ENCODE peak calls at places on chromosomes 2 and 18, in six cellular contexts. X is IMR-90, C is H1, T is neuronal stem cell, P is H9, W is trophoblast cell. I is an unnamed sample. For H3K4me1, the result is how much of the 10 kb centered on the place peaks cover.

GRCh38 chr2:88209526-88210131 is 39.5 kb downstream of the THNSL2 start:
- DNase-seq in X (no peak), C (no peak), T (no peak), P (peak), W (no peak), I (no peak)

GRCh38 chr2:157489981-157490380 is 46.1 kb upstream of the CYTIP start:
- DNase-seq in X (no peak), C (no peak), T (no peak), P (no peak), W (no peak), I (no peak)

GRCh38 chr2:108917078-108917440 is 72.0 kb downstream of the EDAR start:
- DNase-seq in X (peak), C (no peak), T (no peak), P (peak), W (no peak), I (no peak)

GRCh38 chr18:36187138-36187825 is at the start of gene MOCOS:
- DNase-seq in X (peak), C (peak), T (peak), P (peak), W (peak), I (peak)

GRCh38 chr18:79744625-79745024 is 53.1 kb upstream of the KCNG2 start:
- DNase-seq in X (no peak), C (no peak), T (no peak), P (no peak), W (no peak), I (no peak)

GRCh38 chr2:153864022-153864421 is 7.7 kb upstream of the GALNT13 start:
- DNase-seq in X (no peak), C (no peak), T (no peak), P (no peak), W (no peak), I (no peak)

GRCh38 chr2:40208478-40208877 is 243.4 kb downstream of the SLC8A1 start:
- DNase-seq in X (no peak), C (no peak), T (no peak), P (no peak), W (no peak), I (no peak)

GRCh38 chr2:212384027-212384426 is 154.6 kb downstream of the ERBB4 start:
- DNase-seq in X (no peak), C (no peak), T (no peak), P (no peak), W (no peak), I (no peak)

GRCh38 chr18:80070825-80071224 is 36.6 kb downstream of the RBFA start:
- DNase-seq in X (no peak), C (no peak), T (no peak), P (no peak), W (no peak), I (no peak)

GRCh38 chr2:132503621-132504200 is 87.1 kb downstream of the GPR39 start:
- DNase-seq in X (peak), C (no peak), T (no peak), P (no peak), W (peak), I (peak)

GRCh38 chr18:67463829-67464228 is 52.7 kb downstream of the DSEL start:
- DNase-seq in X (no peak), C (peak), T (no peak), P (no peak), W (no peak), I (no peak)

DNA sequence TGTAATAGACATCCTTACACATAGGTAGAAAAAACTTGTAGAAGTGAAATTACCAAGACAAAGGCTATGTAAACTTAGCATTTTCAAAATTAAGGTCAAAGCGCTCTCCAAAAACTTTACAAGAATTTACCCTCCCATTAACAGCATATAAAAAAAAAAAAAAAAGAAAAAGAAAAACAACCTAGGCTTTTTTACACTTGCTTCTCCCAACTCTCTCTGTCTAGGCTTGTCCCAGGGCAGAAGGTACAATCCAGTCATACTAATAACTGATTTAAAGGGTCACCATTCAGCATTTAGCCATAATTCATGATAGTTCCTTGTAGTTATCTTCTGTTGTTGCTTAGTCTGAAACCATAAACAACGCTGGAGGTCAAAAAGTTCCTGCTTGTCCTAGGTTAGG is 130.5 kb downstream of the BCL2 start:
- DNase-seq in X (no peak), C (no peak), T (no peak), P (no peak), W (no peak), I (no peak)
- H3K4me1 ChIP-seq in X (under half), C (under half), T (under half), P (under half), W (under half), I (under half)

GRCh38 chr2:128451084-128451483 is 132.4 kb upstream of the HS6ST1 start:
- DNase-seq in X (no peak), C (peak), T (no peak), P (peak), W (no peak), I (no peak)
- H4K91ac ChIP-seq in X (no peak), C (no peak), T (no peak), P (no peak), W (no peak), I (no peak)

DNA sequence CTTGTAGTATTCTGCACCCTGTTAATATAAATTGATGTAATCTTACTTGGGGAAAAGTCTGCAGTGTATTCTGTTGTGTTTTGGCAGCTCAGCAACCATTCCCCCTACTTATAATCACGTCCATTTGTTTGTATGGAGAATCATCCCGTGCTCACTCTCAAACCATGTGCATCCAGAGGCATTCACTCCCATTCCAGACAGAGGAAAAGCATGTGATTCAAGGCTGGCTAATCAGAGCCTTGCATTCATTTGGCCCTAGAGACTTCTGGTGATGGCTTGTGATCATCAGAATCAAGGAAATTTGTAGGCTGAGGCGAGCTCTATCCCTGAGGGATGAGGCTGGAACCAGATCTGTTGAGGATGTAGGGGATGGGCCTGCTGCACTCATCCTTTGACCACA is 5.1 kb upstream of the WIPF1 start:
- DNase-seq in X (no peak), C (no peak), T (no peak), P (no peak), W (no peak), I (no peak)
- H3K4me1 ChIP-seq in X (under half), C (under half), T (under half), P (under half), W (under half), I (under half)

DNA sequence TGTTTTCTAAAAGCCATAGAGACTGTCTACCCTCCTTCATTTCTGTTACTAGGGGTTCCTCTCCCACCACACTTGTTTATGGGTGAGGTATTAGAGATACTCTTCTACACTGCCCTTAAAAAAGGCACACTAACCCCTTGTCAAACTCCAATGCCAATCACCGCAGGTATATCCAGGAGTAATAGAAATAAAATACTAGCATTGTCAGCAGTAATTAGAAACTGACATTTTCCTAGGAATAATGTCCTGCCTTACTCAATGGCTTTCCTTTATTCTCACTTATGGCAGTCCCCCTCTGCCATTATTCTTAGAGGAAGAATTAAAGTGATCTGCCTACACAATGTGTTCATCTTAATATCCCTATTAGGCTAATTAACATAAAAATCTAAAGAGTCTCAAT is 5.0 kb upstream of the BUB1 start:
- DNase-seq in X (no peak), C (no peak), T (no peak), P (no peak), W (no peak), I (no peak)
- H4K91ac ChIP-seq in X (no peak), C (no peak), T (no peak), P (no peak), W (no peak), I (no peak)

GRCh38 chr2:168526641-168527040 is 70.6 kb downstream of the CERS6 start:
- DNase-seq in X (no peak), C (no peak), T (no peak), P (no peak), W (no peak), I (peak)

GRCh38 chr2:168529054-168529833 is 73.2 kb downstream of the CERS6 start:
- DNase-seq in X (no peak), C (no peak), T (no peak), P (no peak), W (no peak), I (no peak)

GRCh38 chr2:168528469-168528868 is 72.4 kb downstream of the CERS6 start:
- DNase-seq in X (peak), C (no peak), T (no peak), P (no peak), W (no peak), I (no peak)

GRCh38 chr2:168529900-168530561 is 74.0 kb downstream of the CERS6 start:
- DNase-seq in X (no peak), C (no peak), T (no peak), P (no peak), W (no peak), I (no peak)

DNA sequence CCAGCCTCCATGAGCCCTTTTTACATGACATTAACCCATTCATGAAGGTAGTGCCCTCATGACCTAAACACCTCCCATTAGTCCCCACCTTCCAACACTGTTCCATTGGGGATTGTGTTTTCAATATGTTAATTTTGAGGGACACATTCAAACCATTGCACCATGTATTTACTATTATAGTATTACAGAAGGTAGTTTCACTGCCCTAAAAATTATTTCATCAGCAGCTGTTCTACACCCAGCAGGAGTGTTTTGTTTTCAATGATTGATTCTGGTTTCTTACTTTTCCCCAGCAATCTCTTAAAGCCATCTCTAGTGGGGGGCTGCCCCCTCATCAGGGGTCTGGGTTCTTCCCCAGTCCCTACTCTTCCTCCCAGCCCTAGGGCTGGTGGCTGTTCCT is 71.9 kb downstream of the CERS6 start:
- DNase-seq in X (no peak), C (no peak), T (no peak), P (no peak), W (no peak), I (no peak)
- H3K4me1 ChIP-seq in X (under half), C (under half), T (under half), P (under half), W (under half), I (under half)

GRCh38 chr2:25872134-25872533 is 6.2 kb downstream of the ASXL2 start:
- DNase-seq in X (no peak), C (no peak), T (no peak), P (no peak), W (no peak), I (no peak)
- H4K91ac ChIP-seq in X (no peak), C (no peak), T (no peak), P (no peak), W (no peak), I (no peak)

DNA sequence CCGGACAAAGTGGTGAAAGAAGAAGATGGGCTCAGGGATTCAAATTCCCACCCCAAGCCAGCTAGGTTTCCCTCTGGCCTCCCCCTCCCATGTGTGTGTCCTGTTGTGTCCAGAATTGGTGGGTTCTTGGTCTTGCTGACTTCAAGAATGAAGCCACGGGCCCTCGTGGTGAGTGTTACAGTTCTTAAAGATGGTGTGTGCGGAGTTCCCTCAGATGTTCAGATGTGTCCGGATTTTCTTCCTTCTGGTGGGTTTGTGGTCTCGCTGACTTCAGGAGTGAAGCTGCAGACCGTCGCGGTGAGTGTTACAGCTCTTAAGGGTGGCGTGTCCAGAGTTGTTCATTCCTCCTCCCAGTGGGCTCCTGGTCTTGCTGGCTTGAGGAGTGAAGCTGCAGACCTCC is 37.9 kb upstream of the KLF11 start:
- DNase-seq in X (no peak), C (no peak), T (no peak), P (no peak), W (no peak), I (no peak)
- H3K4me1 ChIP-seq in X (under half), C (under half), T (under half), P (under half), W (under half), I (under half)

DNA sequence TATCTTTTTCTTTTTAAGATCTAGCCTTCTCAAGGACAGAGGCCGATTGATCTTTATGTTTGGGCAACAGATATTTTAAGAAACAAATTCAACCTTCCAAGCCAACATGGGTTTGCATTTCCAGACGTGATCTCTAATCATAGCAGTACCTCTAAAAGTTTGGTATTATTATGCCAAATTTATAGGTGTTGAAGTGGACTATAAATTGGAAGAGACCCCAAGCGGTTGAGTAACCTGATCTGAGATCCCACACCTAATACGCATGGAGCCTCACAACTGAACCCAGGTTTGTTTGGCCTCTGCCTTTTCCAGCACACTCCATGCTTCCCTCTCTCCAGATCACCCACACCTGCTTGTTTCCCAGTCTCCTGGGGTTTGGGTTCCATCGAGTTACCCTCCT is 116.5 kb downstream of the DDX1 start:
- DNase-seq in X (no peak), C (no peak), T (no peak), P (no peak), W (no peak), I (no peak)
- H4K91ac ChIP-seq in X (no peak), C (no peak), T (no peak), P (no peak), W (no peak), I (no peak)

GRCh38 chr2:183011741-183012140 is 26.5 kb downstream of the NCKAP1 start:
- DNase-seq in X (no peak), C (no peak), T (no peak), P (no peak), W (no peak), I (no peak)

GRCh38 chr2:183014005-183014404 is 24.3 kb downstream of the NCKAP1 start:
- DNase-seq in X (peak), C (no peak), T (no peak), P (no peak), W (no peak), I (no peak)

GRCh38 chr2:183009249-183009899 is 28.9 kb downstream of the NCKAP1 start:
- DNase-seq in X (no peak), C (no peak), T (no peak), P (no peak), W (no peak), I (no peak)

DNA sequence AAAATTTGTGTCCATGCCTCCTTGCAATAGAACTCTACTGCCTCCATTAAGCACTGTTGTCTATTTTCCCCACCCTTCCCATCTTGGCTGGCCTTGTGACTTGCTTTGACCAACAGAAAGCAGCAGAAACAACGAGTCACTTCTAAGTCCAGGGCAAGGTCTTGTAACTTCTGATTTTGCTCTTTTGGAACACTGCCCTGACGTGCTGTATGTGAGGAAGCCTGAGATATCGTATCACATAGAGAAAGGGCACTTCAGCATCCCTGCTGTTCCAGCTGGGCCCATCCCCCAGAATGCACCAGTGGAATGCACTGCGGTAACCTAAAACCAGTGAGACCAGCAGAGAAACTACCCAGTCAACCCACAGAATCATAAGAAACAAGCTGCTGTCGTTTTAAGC is 28.1 kb downstream of the NCKAP1 start:
- DNase-seq in X (peak), C (peak), T (peak), P (peak), W (no peak), I (peak)
- H3K4me1 ChIP-seq in X (under half), C (under half), T (under half), P (under half), W (under half), I (under half)

I was measured in mesenchymal stem cell.